ENCODE peak calls at places on chromosomes 4 and X, in seven cellular contexts. Z is SK-N-SH, Y is HCT116, E is GM12878, L is K562, B is HepG2, O is H1. D is an unnamed sample.

GRCh38 chrX:108699368-108699767 is 37.0 kb downstream of the IRS4 start:
- DNase-seq in Z (peak), Y (peak), E (peak), L (peak), B (peak), O (no peak), D (peak)

GRCh38 chr4:100870940-100871772 is 353.3 kb upstream of the EMCN start:
- DNase-seq in Z (no peak), Y (no peak), E (no peak), L (no peak), B (no peak), O (no peak), D (no peak)

GRCh38 chr4:153127773-153128494 is 76.3 kb upstream of the TRIM2 start:
- DNase-seq in Z (peak), Y (peak), E (peak), L (peak), B (peak), O (peak), D (peak)

GRCh38 chrX:44875185-44875489 is 2.1 kb downstream of the KDM6A start:
- DNase-seq in Z (no peak), Y (no peak), E (no peak), L (no peak), B (no peak), O (no peak), D (no peak)

GRCh38 chrX:2689773-2690666 is 1.1 kb upstream of the CD99 start:
- DNase-seq in Z (peak), Y (no peak), E (no peak), L (no peak), B (peak), O (no peak), D (no peak)

GRCh38 chrX:106894978-106895452 is 8.1 kb downstream of the RIPPLY1 start:
- DNase-seq in Z (no peak), Y (peak), E (no peak), L (no peak), B (peak), O (no peak), D (peak)

GRCh38 chrX:139933904-139934303 is 1.1 kb upstream of the ATP11C start:
- DNase-seq in Z (no peak), Y (no peak), E (no peak), L (no peak), B (peak), O (no peak), D (no peak)

GRCh38 chr4:88804234-88804633 is 106.6 kb upstream of the NAP1L5 start:
- DNase-seq in Z (no peak), Y (no peak), E (no peak), L (no peak), B (no peak), O (no peak), D (no peak)

GRCh38 chr4:112938461-112939058 is 110.9 kb upstream of the ANK2 start:
- DNase-seq in Z (peak), Y (peak), E (no peak), L (peak), B (peak), O (no peak), D (peak)

GRCh38 chrX:107628662-107629532 is 587 bp downstream of the PRPS1 start:
- DNase-seq in Z (peak), Y (no peak), E (no peak), L (peak), B (peak), O (peak), D (peak)

GRCh38 chr4:38583102-38583501 is 80.9 kb upstream of the KLF3 start:
- DNase-seq in Z (no peak), Y (no peak), E (no peak), L (no peak), B (no peak), O (no peak), D (no peak)

GRCh38 chrX:112816908-112817307 is 23.7 kb downstream of the AMOT start:
- DNase-seq in Z (no peak), Y (no peak), E (no peak), L (no peak), B (no peak), O (no peak), D (no peak)

GRCh38 chrX:130060122-130061069 is 49.9 kb downstream of the ELF4 start:
- DNase-seq in Z (peak), Y (peak), E (no peak), L (peak), B (peak), O (peak), D (peak)

GRCh38 chr4:93748380-93748779 is 80.2 kb upstream of the ATOH1 start:
- DNase-seq in Z (no peak), Y (no peak), E (no peak), L (no peak), B (no peak), O (no peak), D (no peak)

GRCh38 chrX:118702741-118703140 is 24.7 kb upstream of the IL13RA1 start:
- DNase-seq in Z (no peak), Y (peak), E (no peak), L (no peak), B (peak), O (no peak), D (no peak)

GRCh38 chr4:73583661-73584060 is 36.6 kb downstream of the RASSF6 start:
- DNase-seq in Z (no peak), Y (no peak), E (no peak), L (no peak), B (no peak), O (no peak), D (peak)

GRCh38 chr4:186660403-186660802 is 63.3 kb downstream of the FAT1 start:
- DNase-seq in Z (no peak), Y (no peak), E (no peak), L (no peak), B (no peak), O (no peak), D (no peak)

GRCh38 chr4:80492761-80493160 is 157.2 kb downstream of the CFAP299 start:
- DNase-seq in Z (no peak), Y (no peak), E (no peak), L (no peak), B (no peak), O (no peak), D (no peak)

GRCh38 chrX:53312946-53313745 is 31.8 kb upstream of the IQSEC2 start:
- DNase-seq in Z (peak), Y (peak), E (peak), L (peak), B (peak), O (peak), D (peak)

GRCh38 chr4:94758141-94758699 is 465 bp downstream of the BMPR1B start:
- DNase-seq in Z (peak), Y (no peak), E (no peak), L (no peak), B (no peak), O (peak), D (no peak)

GRCh38 chrX:51420610-51421009 is 75.8 kb downstream of the NUDT11 start:
- DNase-seq in Z (peak), Y (peak), E (no peak), L (peak), B (peak), O (no peak), D (peak)

GRCh38 chr4:169485791-169486742 is 126.3 kb downstream of the NEK1 start:
- DNase-seq in Z (peak), Y (peak), E (peak), L (peak), B (peak), O (peak), D (peak)

GRCh38 chr4:19177616-19178015 is 1074.1 kb upstream of the SLIT2 start:
- DNase-seq in Z (no peak), Y (no peak), E (no peak), L (no peak), B (no peak), O (no peak), D (no peak)

GRCh38 chr4:133801858-133802257 is 399.7 kb downstream of the PABPC4L start:
- DNase-seq in Z (no peak), Y (no peak), E (no peak), L (no peak), B (no peak), O (no peak), D (no peak)

GRCh38 chr4:40502936-40503335 is 126.7 kb downstream of the RBM47 start:
- DNase-seq in Z (no peak), Y (no peak), E (no peak), L (no peak), B (no peak), O (no peak), D (no peak)

GRCh38 chr4:103998752-103999151 is 279.0 kb upstream of the TACR3 start:
- DNase-seq in Z (no peak), Y (no peak), E (no peak), L (no peak), B (no peak), O (no peak), D (no peak)

GRCh38 chr4:103996637-103997036 is 276.9 kb upstream of the TACR3 start:
- DNase-seq in Z (no peak), Y (peak), E (no peak), L (no peak), B (peak), O (no peak), D (peak)

GRCh38 chr4:103994059-103994458 is 274.3 kb upstream of the TACR3 start:
- DNase-seq in Z (no peak), Y (peak), E (no peak), L (no peak), B (peak), O (no peak), D (peak)

DNA sequence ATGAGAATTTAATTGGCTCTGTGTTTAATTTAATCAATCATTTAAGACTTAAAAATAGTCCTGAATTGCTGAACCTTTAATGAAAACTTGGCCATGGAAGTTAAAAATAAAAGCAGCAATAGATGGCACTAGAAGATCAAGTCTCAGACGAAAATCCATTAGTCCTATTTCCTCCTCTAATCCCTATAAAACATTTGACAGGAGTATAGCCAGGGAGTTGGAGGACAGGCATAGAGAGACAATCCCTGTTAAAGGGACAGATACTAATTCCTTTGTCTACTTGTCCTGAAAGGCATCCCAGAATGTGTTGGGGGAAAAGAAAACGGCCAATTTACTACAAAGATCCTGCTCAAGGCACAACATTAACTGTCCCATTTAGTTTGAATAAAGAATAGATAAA is 276.3 kb upstream of the TACR3 start:
- DNase-seq in Z (no peak), Y (peak), E (no peak), L (no peak), B (no peak), O (no peak), D (no peak)
- TF ChIP-seq JUND in Z (no peak), Y (no peak), E (no peak), L (no peak), B (no peak), O (no peak), D (no peak)

GRCh38 chr4:76993787-76994641 is 44.5 kb downstream of the SEPTIN11 start:
- DNase-seq in Z (no peak), Y (no peak), E (peak), L (no peak), B (no peak), O (no peak), D (no peak)
- TF ChIP-seq JUND in Z (no peak), Y (no peak), E (no peak), L (no peak), B (no peak), O (no peak), D (no peak)

GRCh38 chrX:54794004-54794403 is 4.1 kb downstream of the ITIH6 start:
- DNase-seq in Z (no peak), Y (no peak), E (no peak), L (no peak), B (no peak), O (no peak), D (no peak)
- TF ChIP-seq JUND in Z (no peak), Y (no peak), E (no peak), L (no peak), B (no peak), O (no peak), D (no peak)

GRCh38 chr4:1983846-1984405 is 24.8 kb downstream of the NELFA start:
- DNase-seq in Z (no peak), Y (no peak), E (no peak), L (no peak), B (no peak), O (no peak), D (no peak)

GRCh38 chr4:1985287-1985686 is 23.5 kb downstream of the NELFA start:
- DNase-seq in Z (no peak), Y (no peak), E (no peak), L (no peak), B (no peak), O (no peak), D (no peak)

GRCh38 chr4:1983053-1983845 is 25.5 kb downstream of the NELFA start:
- DNase-seq in Z (no peak), Y (no peak), E (no peak), L (no peak), B (no peak), O (no peak), D (no peak)

GRCh38 chr4:1985780-1986577 is 22.8 kb downstream of the NELFA start:
- DNase-seq in Z (peak), Y (no peak), E (no peak), L (no peak), B (no peak), O (no peak), D (no peak)

DNA sequence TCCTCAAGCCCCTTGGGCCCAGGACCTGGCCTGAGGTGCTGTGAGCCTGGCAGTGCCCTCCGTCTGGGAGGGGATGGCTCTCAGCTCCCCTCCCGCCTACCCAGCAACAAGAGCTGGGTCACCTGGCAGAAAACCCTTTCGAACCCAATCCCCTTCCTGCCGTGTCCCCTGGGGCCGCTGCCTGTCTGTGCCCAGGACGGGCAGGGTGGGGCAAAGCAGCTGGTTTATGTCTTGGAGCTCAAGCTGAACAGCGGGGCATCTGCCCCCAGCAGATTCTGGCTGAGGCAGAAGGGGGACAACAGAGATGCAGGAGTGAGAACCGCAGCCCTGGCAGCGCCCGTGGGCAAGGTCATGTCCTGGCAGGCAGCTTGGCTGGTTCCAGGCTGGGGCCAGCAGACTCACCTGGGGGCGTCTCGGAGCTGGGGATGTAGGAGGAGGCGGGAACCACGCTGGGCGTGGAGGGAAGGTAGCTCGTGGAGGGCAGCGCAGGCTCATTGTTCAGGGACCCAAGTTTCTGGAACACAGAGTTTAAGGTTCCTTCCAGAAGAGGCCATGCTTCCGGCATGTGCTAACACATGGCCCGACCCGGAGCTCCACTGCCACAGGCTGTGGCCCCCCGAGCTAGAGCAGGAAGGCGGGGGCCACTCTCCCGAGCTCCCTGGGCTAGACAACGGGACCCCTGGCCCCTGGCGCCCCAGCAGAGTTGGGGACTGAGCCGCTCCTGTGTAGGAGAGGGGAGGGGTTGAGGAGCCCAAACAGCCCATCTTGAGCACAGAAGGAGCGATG is 24.2 kb downstream of the NELFA start:
- DNase-seq in Z (peak), Y (no peak), E (no peak), L (no peak), B (no peak), O (no peak), D (no peak)
- TF ChIP-seq JUND in Z (no peak), Y (no peak), E (no peak), L (no peak), B (no peak), O (no peak), D (no peak)